ENCODE peak calls at places on chromosomes 16 and 17, in four cellular contexts. One of them, this sample, is unnamed.

GRCh38 chr16:20910781-20911321 is 10.3 kb downstream of the LYRM1 start:
- DNase-seq in stomach: no peak
- DNase-seq in tibial nerve: no peak
- DNase-seq in CD8-positive, alpha-beta memory T cell: no peak
- DNase-seq in this sample: no peak

GRCh38 chr16:3152273-3153076 is 17.6 kb downstream of the ZNF213 start:
- DNase-seq in stomach: peak
- DNase-seq in CD8-positive, alpha-beta memory T cell: peak
- DNase-seq in tibial nerve: peak
- DNase-seq in this sample: peak

GRCh38 chr17:39183766-39184165 is 13.7 kb downstream of the CACNB1 start:
- DNase-seq in stomach: no peak
- DNase-seq in tibial nerve: no peak
- DNase-seq in CD8-positive, alpha-beta memory T cell: no peak
- DNase-seq in this sample: no peak

GRCh38 chr17:17727111-17727659 is 45.9 kb downstream of the RAI1 start:
- DNase-seq in tibial nerve: no peak
- DNase-seq in CD8-positive, alpha-beta memory T cell: no peak
- DNase-seq in stomach: no peak
- DNase-seq in this sample: no peak

GRCh38 chr16:8920676-8921625 is 38.8 kb downstream of the LITAFD start:
- DNase-seq in CD8-positive, alpha-beta memory T cell: no peak
- DNase-seq in stomach: no peak
- DNase-seq in tibial nerve: no peak
- DNase-seq in this sample: no peak

GRCh38 chr16:78365376-78365775 is 265.9 kb downstream of the WWOX start:
- DNase-seq in CD8-positive, alpha-beta memory T cell: no peak
- DNase-seq in stomach: no peak
- DNase-seq in tibial nerve: no peak
- DNase-seq in this sample: no peak

GRCh38 chr16:84314373-84314772 is 19.7 kb downstream of the WFDC1 start:
- DNase-seq in tibial nerve: no peak
- DNase-seq in stomach: no peak
- DNase-seq in CD8-positive, alpha-beta memory T cell: no peak
- DNase-seq in this sample: no peak

GRCh38 chr17:39271546-39271945 is 45.8 kb upstream of the STAC2 start:
- DNase-seq in stomach: no peak
- DNase-seq in CD8-positive, alpha-beta memory T cell: no peak
- DNase-seq in tibial nerve: no peak
- DNase-seq in this sample: no peak

GRCh38 chr17:7530294-7530900 is 18.5 kb upstream of the TNFSF12 start:
- DNase-seq in CD8-positive, alpha-beta memory T cell: no peak
- DNase-seq in stomach: no peak
- DNase-seq in tibial nerve: no peak
- DNase-seq in this sample: no peak

GRCh38 chr17:48074322-48075054 is 26.3 kb downstream of the NFE2L1 start:
- DNase-seq in tibial nerve: peak
- DNase-seq in CD8-positive, alpha-beta memory T cell: peak
- DNase-seq in stomach: peak
- DNase-seq in this sample: no peak

GRCh38 chr16:29843942-29844341 is 19.1 kb downstream of the CDIPT start:
- DNase-seq in tibial nerve: no peak
- DNase-seq in stomach: no peak
- DNase-seq in CD8-positive, alpha-beta memory T cell: no peak
- DNase-seq in this sample: no peak

GRCh38 chr16:90046122-90046970 is 27.1 kb upstream of the DBNDD1 start:
- DNase-seq in tibial nerve: no peak
- DNase-seq in CD8-positive, alpha-beta memory T cell: no peak
- DNase-seq in stomach: no peak
- DNase-seq in this sample: no peak

GRCh38 chr16:17375388-17376304 is 95.1 kb downstream of the XYLT1 start:
- DNase-seq in tibial nerve: no peak
- DNase-seq in CD8-positive, alpha-beta memory T cell: no peak
- DNase-seq in stomach: peak
- DNase-seq in this sample: no peak

GRCh38 chr17:83143817-83144231 is 64.4 kb downstream of the METRNL start:
- DNase-seq in tibial nerve: no peak
- DNase-seq in CD8-positive, alpha-beta memory T cell: no peak
- DNase-seq in stomach: no peak
- DNase-seq in this sample: no peak

GRCh38 chr17:11742891-11743290 is 144.6 kb downstream of the DNAH9 start:
- DNase-seq in CD8-positive, alpha-beta memory T cell: no peak
- DNase-seq in tibial nerve: no peak
- DNase-seq in stomach: no peak
- DNase-seq in this sample: no peak

GRCh38 chr17:66276328-66276937 is 26.0 kb upstream of the PRKCA start:
- DNase-seq in stomach: no peak
- DNase-seq in CD8-positive, alpha-beta memory T cell: no peak
- DNase-seq in tibial nerve: no peak
- DNase-seq in this sample: no peak

GRCh38 chr17:32780721-32781120 is 96.2 kb downstream of the MYO1D start:
- DNase-seq in tibial nerve: no peak
- DNase-seq in stomach: no peak
- DNase-seq in CD8-positive, alpha-beta memory T cell: no peak
- DNase-seq in this sample: no peak

GRCh38 chr17:18033442-18034099 is 5.4 kb downstream of the ATPAF2 start:
- DNase-seq in tibial nerve: peak
- DNase-seq in stomach: peak
- DNase-seq in CD8-positive, alpha-beta memory T cell: peak
- DNase-seq in this sample: no peak

GRCh38 chr17:78924481-78925151 is 571 bp downstream of the TIMP2 start:
- DNase-seq in tibial nerve: no peak
- DNase-seq in stomach: no peak
- DNase-seq in CD8-positive, alpha-beta memory T cell: no peak
- DNase-seq in this sample: no peak

GRCh38 chr16:4801962-4802658 is at the start of gene ROGDI:
- DNase-seq in stomach: peak
- DNase-seq in tibial nerve: peak
- DNase-seq in CD8-positive, alpha-beta memory T cell: peak
- DNase-seq in this sample: peak

GRCh38 chr16:102060-102855 is 24.2 kb downstream of the MPG start:
- DNase-seq in tibial nerve: peak
- DNase-seq in stomach: no peak
- DNase-seq in CD8-positive, alpha-beta memory T cell: no peak
- DNase-seq in this sample: no peak

GRCh38 chr16:12062343-12063003 is 85.9 kb downstream of the SNX29 start:
- DNase-seq in stomach: peak
- DNase-seq in tibial nerve: peak
- DNase-seq in CD8-positive, alpha-beta memory T cell: no peak
- DNase-seq in this sample: peak

This sample was measured in posterior cingulate gyrus.